ENCODE peak calls at places on chromosomes 2 and 18, in nine cellular contexts. H is esophagus squamous epithelium, Z is lower lobe of right lung, F is cardiac muscle cell, U is psoas muscle, P is body of pancreas, D is ascending aorta, G is heart right ventricle, S is GM13977. K is an unnamed sample.
A peak's percentile ranks its signal among the peaks of the same experiment; 100 is the strongest.

GRCh38 chr18:14930576-14930975 is 182.6 kb downstream of the ANKRD30B start:
- DNase-seq in D (peak; percentile 30), S (no peak), H (no peak), F (no peak), P (no peak), U (no peak), G (no peak), Z (no peak), K (no peak)

GRCh38 chr2:226609361-226609760 is 190.3 kb downstream of the IRS1 start:
- DNase-seq in P (no peak), U (no peak), Z (no peak), F (no peak), S (no peak), H (no peak), G (no peak), D (no peak), K (no peak)

GRCh38 chr2:42047488-42048317 is at the start of gene PKDCC:
- DNase-seq in P (peak; percentile 85), S (peak; percentile 89), D (peak; percentile 92), H (no peak), G (peak; percentile 83), Z (peak; percentile 80), U (peak; percentile 89), F (peak; percentile 93), K (no peak)

GRCh38 chr2:237128845-237129592 is 43.3 kb downstream of the COPS8 start:
- DNase-seq in H (no peak), D (no peak), G (no peak), P (no peak), F (no peak), Z (no peak), U (no peak), S (no peak), K (no peak)

GRCh38 chr18:5961828-5962150 is 66.5 kb upstream of the TMEM200C start:
- DNase-seq in P (no peak), G (no peak), D (no peak), F (no peak), U (no peak), H (no peak), S (no peak), Z (no peak), K (no peak)

GRCh38 chr2:44894058-44894457 is 47.4 kb upstream of the SIX3 start:
- DNase-seq in Z (no peak), S (peak; percentile 62), F (no peak), G (no peak), P (no peak), D (no peak), U (no peak), H (no peak), K (no peak)

GRCh38 chr18:10252494-10252893 is 201.9 kb upstream of the APCDD1 start:
- DNase-seq in H (no peak), Z (no peak), F (no peak), U (no peak), D (no peak), S (no peak), P (no peak), G (no peak), K (no peak)

GRCh38 chr2:11829324-11829946 is 83.0 kb downstream of the LPIN1 start:
- DNase-seq in Z (peak; percentile 73), U (peak; percentile 60), D (peak; percentile 79), S (peak; percentile 61), G (peak; percentile 75), F (peak; percentile 83), H (peak; percentile 7), P (peak; percentile 83), K (no peak)

GRCh38 chr18:48720655-48721025 is 181.8 kb downstream of the CTIF start:
- DNase-seq in F (no peak), H (no peak), P (no peak), G (no peak), U (no peak), Z (no peak), S (no peak), D (no peak), K (no peak)

GRCh38 chr18:78984941-78985784 is 5.5 kb downstream of the SALL3 start:
- DNase-seq in F (peak; percentile 73), S (no peak), G (no peak), U (no peak), P (no peak), H (no peak), Z (no peak), D (no peak), K (no peak)
- TF ChIP-seq CTCF in F (peak; percentile 26), S (peak; percentile 58), G (no peak), U (peak; percentile 25), P (peak; percentile 11), H (no peak), Z (peak; percentile 22), D (no peak), K (no peak)

GRCh38 chr18:26376106-26376505 is 149.9 kb downstream of the TAF4B start:
- DNase-seq in H (no peak), P (no peak), G (no peak), Z (no peak), F (no peak), D (no peak), U (no peak), S (no peak), K (no peak)
- TF ChIP-seq CTCF in H (no peak), P (no peak), G (no peak), Z (no peak), F (no peak), D (no peak), U (no peak), S (no peak), K (no peak)

DNA sequence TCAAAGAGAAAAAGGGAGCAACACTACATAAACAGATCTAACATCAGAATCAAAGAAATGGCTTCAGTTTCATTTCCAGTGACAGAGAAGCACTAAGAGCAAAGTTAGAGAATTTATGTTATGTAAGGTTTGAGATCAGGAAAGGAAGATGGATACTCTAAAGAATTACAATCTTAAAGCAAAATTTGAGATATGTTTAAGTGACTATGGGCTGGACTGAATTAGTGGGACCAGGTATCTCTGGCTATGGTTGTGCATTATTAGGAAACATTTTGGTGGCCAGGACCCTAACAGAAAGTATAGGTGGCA is 208.2 kb downstream of the CCDC178 start:
- DNase-seq in F (no peak), Z (no peak), G (no peak), H (no peak), S (no peak), U (no peak), P (no peak), D (no peak), K (no peak)
- TF ChIP-seq CTCF in F (no peak), Z (peak; percentile 2), G (no peak), H (no peak), S (no peak), U (no peak), P (no peak), D (no peak), K (no peak)

DNA sequence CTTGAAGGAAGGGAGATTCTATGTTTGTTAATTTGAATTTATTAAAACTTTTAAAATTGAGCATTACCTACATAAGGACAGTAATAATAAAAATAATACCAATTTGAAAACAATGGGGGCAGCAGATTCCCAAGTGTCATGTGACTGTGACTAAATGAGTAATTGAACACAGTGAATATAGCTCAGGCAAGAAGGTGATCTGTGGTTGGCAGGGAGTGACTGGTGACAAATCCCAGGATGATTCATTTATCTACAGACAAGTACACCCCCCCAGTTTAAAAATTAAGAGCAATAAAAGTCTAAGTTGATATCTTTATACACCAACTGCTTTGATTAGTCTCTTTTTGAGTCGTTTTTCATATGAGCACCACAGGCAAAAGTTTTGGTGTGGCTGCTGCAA is 299.5 kb downstream of the ARHGAP15 start:
- DNase-seq in U (no peak), P (no peak), D (no peak), Z (no peak), S (no peak), G (no peak), H (no peak), F (no peak), K (no peak)
- TF ChIP-seq CTCF in U (no peak), P (no peak), D (no peak), Z (no peak), S (no peak), G (no peak), H (no peak), F (no peak), K (no peak)

DNA sequence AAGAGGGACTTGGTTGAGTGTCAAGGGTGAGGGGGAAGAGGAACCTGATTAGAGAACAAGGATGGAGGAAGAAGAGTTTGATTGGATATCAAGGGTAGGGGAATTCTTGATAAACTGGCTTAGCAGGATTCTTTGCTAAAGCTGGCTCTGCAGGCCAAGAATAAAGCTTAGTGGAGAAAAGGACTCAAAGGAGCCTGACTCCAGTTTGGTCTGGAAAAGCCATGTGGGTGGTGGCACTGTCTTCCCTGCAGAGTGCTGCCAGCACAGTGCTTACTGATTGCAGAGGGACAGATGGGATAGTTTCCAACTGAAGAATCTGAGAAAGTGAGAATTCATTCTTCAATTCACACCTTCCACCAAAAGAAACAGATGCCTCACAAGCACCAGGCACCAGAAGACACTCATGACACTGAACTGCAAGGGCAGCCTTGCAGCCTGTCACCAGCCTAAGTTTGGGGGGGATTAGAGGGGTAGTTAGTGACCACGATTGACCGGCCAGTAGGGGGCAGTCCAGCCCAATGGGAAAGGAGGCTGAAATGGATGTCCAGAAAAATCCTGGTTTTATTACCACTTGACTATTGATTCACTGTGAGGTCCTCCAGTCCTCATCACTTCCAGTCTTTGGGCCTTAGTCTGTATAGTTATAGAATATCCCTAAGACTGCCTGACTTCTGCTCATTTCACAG is 334.5 kb downstream of the SMAD2 start:
- DNase-seq in F (peak; percentile 7), S (peak; percentile 71), P (no peak), D (no peak), U (no peak), G (no peak), Z (no peak), H (no peak), K (no peak)
- TF ChIP-seq CTCF in F (no peak), S (peak; percentile 68), P (no peak), D (no peak), U (no peak), G (no peak), Z (peak; percentile 48), H (no peak), K (no peak)

K was measured in omental fat pad.